ENCODE peak calls at places on chromosomes 4 and X, in ten cellular contexts. One of them, this sample, is unnamed.

GRCh38 chr4:156419080-156419638 is 465.5 kb upstream of the CTSO start:
- DNase-seq in adrenal gland: no peak
- DNase-seq in CD4-positive, alpha-beta memory T cell: no peak
- DNase-seq in transverse colon: no peak
- DNase-seq in psoas muscle: no peak
- DNase-seq in CD8-positive, alpha-beta T cell: no peak
- DNase-seq in fibroblast of lung: peak; percentile 12
- DNase-seq in naive thymus-derived CD4-positive, alpha-beta T cell: no peak
- DNase-seq in stomach: no peak
- DNase-seq in mesendoderm: no peak
- DNase-seq in this sample: no peak

GRCh38 chr4:3676907-3677495 is 89.2 kb upstream of the ADRA2C start:
- DNase-seq in adrenal gland: no peak
- DNase-seq in CD4-positive, alpha-beta memory T cell: no peak
- DNase-seq in transverse colon: no peak
- DNase-seq in psoas muscle: no peak
- DNase-seq in CD8-positive, alpha-beta T cell: no peak
- DNase-seq in fibroblast of lung: no peak
- DNase-seq in naive thymus-derived CD4-positive, alpha-beta T cell: no peak
- DNase-seq in stomach: no peak
- DNase-seq in mesendoderm: no peak
- DNase-seq in this sample: no peak

GRCh38 chr4:29972121-29972520 is 748.0 kb upstream of the PCDH7 start:
- DNase-seq in adrenal gland: no peak
- DNase-seq in CD4-positive, alpha-beta memory T cell: no peak
- DNase-seq in transverse colon: no peak
- DNase-seq in psoas muscle: no peak
- DNase-seq in CD8-positive, alpha-beta T cell: no peak
- DNase-seq in fibroblast of lung: no peak
- DNase-seq in naive thymus-derived CD4-positive, alpha-beta T cell: no peak
- DNase-seq in stomach: no peak
- DNase-seq in mesendoderm: no peak
- DNase-seq in this sample: no peak

GRCh38 chr4:169202878-169203277 is 67.9 kb downstream of the SH3RF1 start:
- DNase-seq in adrenal gland: no peak
- DNase-seq in CD4-positive, alpha-beta memory T cell: no peak
- DNase-seq in transverse colon: no peak
- DNase-seq in psoas muscle: no peak
- DNase-seq in CD8-positive, alpha-beta T cell: no peak
- DNase-seq in fibroblast of lung: no peak
- DNase-seq in naive thymus-derived CD4-positive, alpha-beta T cell: no peak
- DNase-seq in stomach: no peak
- DNase-seq in mesendoderm: no peak
- DNase-seq in this sample: no peak

GRCh38 chrX:130878350-130879341 is 24.4 kb downstream of the ENOX2 start:
- DNase-seq in adrenal gland: peak; percentile 75
- DNase-seq in CD4-positive, alpha-beta memory T cell: no peak
- DNase-seq in transverse colon: peak; percentile 9
- DNase-seq in psoas muscle: peak; percentile 15
- DNase-seq in CD8-positive, alpha-beta T cell: no peak
- DNase-seq in fibroblast of lung: peak; percentile 88
- DNase-seq in naive thymus-derived CD4-positive, alpha-beta T cell: no peak
- DNase-seq in stomach: peak; percentile 68
- DNase-seq in mesendoderm: no peak
- DNase-seq in this sample: peak; percentile 27

GRCh38 chrX:106611682-106612402 is at the start of gene RADX:
- DNase-seq in adrenal gland: peak; percentile 83
- DNase-seq in CD4-positive, alpha-beta memory T cell: peak; percentile 89
- DNase-seq in transverse colon: peak; percentile 86
- DNase-seq in psoas muscle: peak; percentile 75
- DNase-seq in CD8-positive, alpha-beta T cell: peak; percentile 76
- DNase-seq in fibroblast of lung: peak; percentile 62
- DNase-seq in naive thymus-derived CD4-positive, alpha-beta T cell: peak; percentile 78
- DNase-seq in stomach: peak; percentile 83
- DNase-seq in mesendoderm: peak; percentile 92
- DNase-seq in this sample: peak; percentile 77

GRCh38 chrX:120625366-120625765 is 4.5 kb downstream of the C1GALT1C1 start:
- DNase-seq in adrenal gland: no peak
- DNase-seq in CD4-positive, alpha-beta memory T cell: no peak
- DNase-seq in transverse colon: no peak
- DNase-seq in psoas muscle: no peak
- DNase-seq in CD8-positive, alpha-beta T cell: no peak
- DNase-seq in fibroblast of lung: peak; percentile 43
- DNase-seq in naive thymus-derived CD4-positive, alpha-beta T cell: no peak
- DNase-seq in stomach: no peak
- DNase-seq in mesendoderm: no peak
- DNase-seq in this sample: no peak

GRCh38 chrX:111914398-111915092 is 38.6 kb downstream of the TRPC5OS start:
- DNase-seq in adrenal gland: no peak
- DNase-seq in CD4-positive, alpha-beta memory T cell: no peak
- DNase-seq in transverse colon: no peak
- DNase-seq in psoas muscle: no peak
- DNase-seq in CD8-positive, alpha-beta T cell: no peak
- DNase-seq in fibroblast of lung: no peak
- DNase-seq in naive thymus-derived CD4-positive, alpha-beta T cell: no peak
- DNase-seq in stomach: no peak
- DNase-seq in mesendoderm: peak; percentile 78
- DNase-seq in this sample: no peak

GRCh38 chrX:13283968-13284914 is 35.6 kb downstream of the ATXN3L start:
- DNase-seq in adrenal gland: no peak
- DNase-seq in CD4-positive, alpha-beta memory T cell: no peak
- DNase-seq in transverse colon: no peak
- DNase-seq in psoas muscle: no peak
- DNase-seq in CD8-positive, alpha-beta T cell: no peak
- DNase-seq in fibroblast of lung: no peak
- DNase-seq in naive thymus-derived CD4-positive, alpha-beta T cell: no peak
- DNase-seq in stomach: no peak
- DNase-seq in mesendoderm: peak; percentile 51
- DNase-seq in this sample: no peak

GRCh38 chr4:156598138-156598681 is 373.4 kb downstream of the PDGFC start:
- DNase-seq in adrenal gland: no peak
- DNase-seq in CD4-positive, alpha-beta memory T cell: no peak
- DNase-seq in transverse colon: no peak
- DNase-seq in psoas muscle: no peak
- DNase-seq in CD8-positive, alpha-beta T cell: no peak
- DNase-seq in fibroblast of lung: peak; percentile 68
- DNase-seq in naive thymus-derived CD4-positive, alpha-beta T cell: no peak
- DNase-seq in stomach: no peak
- DNase-seq in mesendoderm: no peak
- DNase-seq in this sample: peak; percentile 41

GRCh38 chrX:96752776-96753175 is 68.1 kb downstream of the DIAPH2 start:
- DNase-seq in adrenal gland: no peak
- DNase-seq in CD4-positive, alpha-beta memory T cell: no peak
- DNase-seq in transverse colon: no peak
- DNase-seq in psoas muscle: no peak
- DNase-seq in CD8-positive, alpha-beta T cell: no peak
- DNase-seq in fibroblast of lung: no peak
- DNase-seq in naive thymus-derived CD4-positive, alpha-beta T cell: no peak
- DNase-seq in stomach: no peak
- DNase-seq in mesendoderm: peak; percentile 22
- DNase-seq in this sample: no peak

GRCh38 chrX:30652527-30653414 is 452 bp upstream of the GK start:
- DNase-seq in adrenal gland: peak; percentile 95
- DNase-seq in CD4-positive, alpha-beta memory T cell: peak; percentile 89
- DNase-seq in transverse colon: peak; percentile 95
- DNase-seq in psoas muscle: peak; percentile 93
- DNase-seq in CD8-positive, alpha-beta T cell: peak; percentile 79
- DNase-seq in fibroblast of lung: peak; percentile 94
- DNase-seq in naive thymus-derived CD4-positive, alpha-beta T cell: peak; percentile 86
- DNase-seq in stomach: peak; percentile 93
- DNase-seq in mesendoderm: peak; percentile 95
- DNase-seq in this sample: peak; percentile 97

GRCh38 chrX:71650333-71650969 is 16.9 kb upstream of the LOC101059915 start:
- DNase-seq in adrenal gland: no peak
- DNase-seq in CD4-positive, alpha-beta memory T cell: peak; percentile 42
- DNase-seq in transverse colon: peak; percentile 34
- DNase-seq in psoas muscle: no peak
- DNase-seq in CD8-positive, alpha-beta T cell: no peak
- DNase-seq in fibroblast of lung: no peak
- DNase-seq in naive thymus-derived CD4-positive, alpha-beta T cell: no peak
- DNase-seq in stomach: no peak
- DNase-seq in mesendoderm: no peak
- DNase-seq in this sample: no peak

GRCh38 chr4:54658321-54659093 is 750 bp downstream of the KIT start:
- DNase-seq in adrenal gland: peak; percentile 46
- DNase-seq in CD4-positive, alpha-beta memory T cell: peak; percentile 17
- DNase-seq in transverse colon: peak; percentile 46
- DNase-seq in psoas muscle: peak; percentile 52
- DNase-seq in CD8-positive, alpha-beta T cell: no peak
- DNase-seq in fibroblast of lung: peak; percentile 28
- DNase-seq in naive thymus-derived CD4-positive, alpha-beta T cell: peak; percentile 18
- DNase-seq in stomach: peak; percentile 59
- DNase-seq in mesendoderm: peak; percentile 75
- DNase-seq in this sample: peak; percentile 83

GRCh38 chrX:19842542-19842941 is 44.9 kb downstream of the SH3KBP1 start:
- DNase-seq in adrenal gland: no peak
- DNase-seq in CD4-positive, alpha-beta memory T cell: no peak
- DNase-seq in transverse colon: no peak
- DNase-seq in psoas muscle: no peak
- DNase-seq in CD8-positive, alpha-beta T cell: no peak
- DNase-seq in fibroblast of lung: no peak
- DNase-seq in naive thymus-derived CD4-positive, alpha-beta T cell: no peak
- DNase-seq in stomach: no peak
- DNase-seq in mesendoderm: no peak
- DNase-seq in this sample: no peak

GRCh38 chrX:19840899-19841648 is 46.3 kb downstream of the SH3KBP1 start:
- DNase-seq in adrenal gland: no peak
- DNase-seq in CD4-positive, alpha-beta memory T cell: peak; percentile 68
- DNase-seq in transverse colon: no peak
- DNase-seq in psoas muscle: no peak
- DNase-seq in CD8-positive, alpha-beta T cell: no peak
- DNase-seq in fibroblast of lung: no peak
- DNase-seq in naive thymus-derived CD4-positive, alpha-beta T cell: no peak
- DNase-seq in stomach: no peak
- DNase-seq in mesendoderm: peak; percentile 96
- DNase-seq in this sample: no peak

GRCh38 chrX:19836337-19836736 is 51.1 kb downstream of the SH3KBP1 start:
- DNase-seq in adrenal gland: no peak
- DNase-seq in CD4-positive, alpha-beta memory T cell: no peak
- DNase-seq in transverse colon: no peak
- DNase-seq in psoas muscle: no peak
- DNase-seq in CD8-positive, alpha-beta T cell: no peak
- DNase-seq in fibroblast of lung: no peak
- DNase-seq in naive thymus-derived CD4-positive, alpha-beta T cell: no peak
- DNase-seq in stomach: no peak
- DNase-seq in mesendoderm: no peak
- DNase-seq in this sample: no peak

GRCh38 chrX:19839770-19840254 is 47.6 kb downstream of the SH3KBP1 start:
- DNase-seq in adrenal gland: no peak
- DNase-seq in CD4-positive, alpha-beta memory T cell: peak; percentile 65
- DNase-seq in transverse colon: no peak
- DNase-seq in psoas muscle: no peak
- DNase-seq in CD8-positive, alpha-beta T cell: no peak
- DNase-seq in fibroblast of lung: no peak
- DNase-seq in naive thymus-derived CD4-positive, alpha-beta T cell: no peak
- DNase-seq in stomach: no peak
- DNase-seq in mesendoderm: no peak
- DNase-seq in this sample: no peak
- H3K4me3 ChIP-seq in adrenal gland: no peak overlapping the region
- H3K4me3 ChIP-seq in CD4-positive, alpha-beta memory T cell: no peak overlapping the region
- H3K4me3 ChIP-seq in transverse colon: no peak overlapping the region
- H3K4me3 ChIP-seq in psoas muscle: no peak overlapping the region
- H3K4me3 ChIP-seq in CD8-positive, alpha-beta T cell: no peak overlapping the region
- H3K4me3 ChIP-seq in fibroblast of lung: no peak overlapping the region
- H3K4me3 ChIP-seq in naive thymus-derived CD4-positive, alpha-beta T cell: peak overlapping the region; percentile 40
- H3K4me3 ChIP-seq in stomach: no peak overlapping the region
- H3K4me3 ChIP-seq in mesendoderm: no peak overlapping the region
- H3K4me3 ChIP-seq in this sample: no peak overlapping the region

GRCh38 chrX:75106772-75107171 is 49.3 kb downstream of the ABCB7 start:
- DNase-seq in adrenal gland: no peak
- DNase-seq in CD4-positive, alpha-beta memory T cell: no peak
- DNase-seq in transverse colon: no peak
- DNase-seq in psoas muscle: no peak
- DNase-seq in CD8-positive, alpha-beta T cell: no peak
- DNase-seq in fibroblast of lung: no peak
- DNase-seq in naive thymus-derived CD4-positive, alpha-beta T cell: no peak
- DNase-seq in stomach: no peak
- DNase-seq in mesendoderm: no peak
- DNase-seq in this sample: no peak
- H3K27ac ChIP-seq in adrenal gland: no peak overlapping the region
- H3K27ac ChIP-seq in CD4-positive, alpha-beta memory T cell: no peak overlapping the region
- H3K27ac ChIP-seq in transverse colon: no peak overlapping the region
- H3K27ac ChIP-seq in psoas muscle: no peak overlapping the region
- H3K27ac ChIP-seq in CD8-positive, alpha-beta T cell: no peak overlapping the region
- H3K27ac ChIP-seq in fibroblast of lung: no peak overlapping the region
- H3K27ac ChIP-seq in naive thymus-derived CD4-positive, alpha-beta T cell: no peak overlapping the region
- H3K27ac ChIP-seq in stomach: no peak overlapping the region
- H3K27ac ChIP-seq in mesendoderm: no peak overlapping the region
- H3K27ac ChIP-seq in this sample: no peak overlapping the region

DNA sequence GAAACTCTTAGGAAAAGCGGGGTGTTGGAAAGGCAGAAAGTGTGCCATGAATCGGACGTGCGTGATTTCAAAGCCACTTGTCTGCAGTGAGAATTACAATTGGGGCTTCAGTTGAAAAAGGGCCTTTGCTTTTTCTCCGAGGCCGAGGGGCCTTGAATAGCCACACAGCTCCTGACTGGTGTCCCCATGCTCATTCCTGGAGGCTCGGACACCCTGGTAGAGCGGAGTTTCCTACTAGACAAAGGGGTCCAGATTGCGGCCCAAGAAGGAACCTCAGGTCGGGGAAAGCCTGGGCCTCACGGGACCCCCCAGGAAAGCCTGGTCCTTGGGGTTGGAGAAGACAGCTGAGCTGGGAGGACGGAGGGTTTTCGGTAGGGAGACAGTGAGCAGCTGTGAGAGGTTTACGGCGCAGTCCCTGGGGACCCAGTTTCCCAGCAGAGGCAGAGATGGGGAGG is 3.1 kb upstream of the SHOX start:
- DNase-seq in adrenal gland: no peak
- DNase-seq in CD4-positive, alpha-beta memory T cell: no peak
- DNase-seq in transverse colon: no peak
- DNase-seq in psoas muscle: no peak
- DNase-seq in CD8-positive, alpha-beta T cell: no peak
- DNase-seq in fibroblast of lung: no peak
- DNase-seq in naive thymus-derived CD4-positive, alpha-beta T cell: no peak
- DNase-seq in stomach: no peak
- DNase-seq in mesendoderm: no peak
- DNase-seq in this sample: no peak
- H3K27me3 ChIP-seq in adrenal gland: peaks cover 46% of the 10 kb centered on the region
- H3K27me3 ChIP-seq in CD4-positive, alpha-beta memory T cell: no peaks in the 10 kb centered on the region
- H3K27me3 ChIP-seq in transverse colon: peaks cover 77% of the 10 kb centered on the region
- H3K27me3 ChIP-seq in psoas muscle: peaks cover 12% of the 10 kb centered on the region
- H3K27me3 ChIP-seq in CD8-positive, alpha-beta T cell: peaks cover 11% of the 10 kb centered on the region
- H3K27me3 ChIP-seq in fibroblast of lung: no peaks in the 10 kb centered on the region
- H3K27me3 ChIP-seq in naive thymus-derived CD4-positive, alpha-beta T cell: no peaks in the 10 kb centered on the region
- H3K27me3 ChIP-seq in stomach: peaks cover 23% of the 10 kb centered on the region
- H3K27me3 ChIP-seq in mesendoderm: peaks cover 65% of the 10 kb centered on the region
- H3K27me3 ChIP-seq in this sample: peaks cover 6% of the 10 kb centered on the region

GRCh38 chr4:88018471-88018870 is 11.0 kb downstream of the PKD2 start:
- DNase-seq in adrenal gland: no peak
- DNase-seq in CD4-positive, alpha-beta memory T cell: no peak
- DNase-seq in transverse colon: no peak
- DNase-seq in psoas muscle: peak; percentile 46
- DNase-seq in CD8-positive, alpha-beta T cell: no peak
- DNase-seq in fibroblast of lung: peak; percentile 82
- DNase-seq in naive thymus-derived CD4-positive, alpha-beta T cell: no peak
- DNase-seq in stomach: no peak
- DNase-seq in mesendoderm: peak; percentile 17
- DNase-seq in this sample: peak; percentile 81
- H3K4me3 ChIP-seq in adrenal gland: no peak overlapping the region
- H3K4me3 ChIP-seq in CD4-positive, alpha-beta memory T cell: no peak overlapping the region
- H3K4me3 ChIP-seq in transverse colon: no peak overlapping the region
- H3K4me3 ChIP-seq in psoas muscle: peak overlapping the region; percentile 3
- H3K4me3 ChIP-seq in CD8-positive, alpha-beta T cell: no peak overlapping the region
- H3K4me3 ChIP-seq in fibroblast of lung: peak overlapping the region; percentile 43
- H3K4me3 ChIP-seq in naive thymus-derived CD4-positive, alpha-beta T cell: no peak overlapping the region
- H3K4me3 ChIP-seq in stomach: no peak overlapping the region
- H3K4me3 ChIP-seq in mesendoderm: no peak overlapping the region
- H3K4me3 ChIP-seq in this sample: peak overlapping the region; percentile 3

This sample was measured in right cardiac atrium.